ENCODE peak calls at places on chromosome 5, in ten cellular contexts. H, Z, E, S, W, K, G, A, D and O are unnamed samples.

GRCh38 chr5:67310169-67310568 is 113.6 kb upstream of the CD180 start:
- DNase-seq in H (no peak), Z (no peak), E (no peak), S (no peak), W (no peak), K (no peak), G (no peak), A (no peak), D (no peak), O (no peak)

GRCh38 chr5:125660231-125660895 is 762.8 kb upstream of the GRAMD2B start:
- DNase-seq in H (no peak), Z (no peak), E (peak), S (no peak), W (no peak), K (no peak), G (peak), A (no peak), D (no peak), O (no peak)

GRCh38 chr5:12467799-12468198 is 563.6 kb upstream of the CTNND2 start:
- DNase-seq in H (no peak), Z (no peak), E (no peak), S (no peak), W (no peak), K (no peak), G (no peak), A (no peak), D (no peak), O (no peak)

GRCh38 chr5:67297376-67297775 is 100.8 kb upstream of the CD180 start:
- DNase-seq in H (peak), Z (no peak), E (no peak), S (no peak), W (no peak), K (no peak), G (no peak), A (no peak), D (no peak), O (peak)

GRCh38 chr5:170265527-170265926 is 32.0 kb downstream of the LCP2 start:
- DNase-seq in H (peak), Z (no peak), E (peak), S (no peak), W (no peak), K (no peak), G (no peak), A (no peak), D (no peak), O (no peak)

GRCh38 chr5:132008961-132009680 is 2.3 kb downstream of the ACSL6 start:
- DNase-seq in H (no peak), Z (no peak), E (no peak), S (no peak), W (no peak), K (peak), G (no peak), A (no peak), D (no peak), O (peak)

GRCh38 chr5:144315994-144316634 is 145.4 kb downstream of the KCTD16 start:
- DNase-seq in H (no peak), Z (no peak), E (no peak), S (no peak), W (no peak), K (no peak), G (no peak), A (no peak), D (no peak), O (no peak)

GRCh38 chr5:138569759-138570158 is 5.4 kb downstream of the HSPA9 start:
- DNase-seq in H (no peak), Z (no peak), E (peak), S (no peak), W (no peak), K (no peak), G (no peak), A (no peak), D (no peak), O (peak)

GRCh38 chr5:33244441-33245150 is 196.2 kb upstream of the TARS1 start:
- DNase-seq in H (no peak), Z (no peak), E (no peak), S (no peak), W (no peak), K (no peak), G (no peak), A (no peak), D (no peak), O (no peak)

GRCh38 chr5:37668524-37669047 is 171.3 kb downstream of the GDNF start:
- DNase-seq in H (peak), Z (no peak), E (peak), S (no peak), W (peak), K (no peak), G (peak), A (peak), D (peak), O (peak)

GRCh38 chr5:4994994-4995393 is 145.1 kb upstream of the ADAMTS16 start:
- DNase-seq in H (peak), Z (no peak), E (peak), S (no peak), W (no peak), K (no peak), G (peak), A (no peak), D (no peak), O (peak)

GRCh38 chr5:77231470-77232138 is 21.1 kb downstream of the PDE8B start:
- DNase-seq in H (no peak), Z (no peak), E (no peak), S (no peak), W (no peak), K (no peak), G (no peak), A (no peak), D (peak), O (no peak)

GRCh38 chr5:34655354-34655991 is 655 bp upstream of the RAI14 start:
- DNase-seq in H (peak), Z (peak), E (peak), S (no peak), W (no peak), K (peak), G (peak), A (peak), D (no peak), O (peak)

GRCh38 chr5:157267766-157268480 is 2.0 kb downstream of the CYFIP2 start:
- DNase-seq in H (no peak), Z (no peak), E (no peak), S (no peak), W (no peak), K (no peak), G (no peak), A (no peak), D (no peak), O (peak)

GRCh38 chr5:72949481-72949880 is 6.4 kb upstream of the FCHO2 start:
- DNase-seq in H (no peak), Z (no peak), E (no peak), S (no peak), W (no peak), K (no peak), G (no peak), A (no peak), D (no peak), O (peak)

GRCh38 chr5:124040799-124041198 is 528.8 kb downstream of the CSNK1G3 start:
- DNase-seq in H (no peak), Z (no peak), E (peak), S (no peak), W (no peak), K (no peak), G (peak), A (no peak), D (no peak), O (no peak)

GRCh38 chr5:151699071-151699901 is 12.6 kb upstream of the SPARC start:
- DNase-seq in H (peak), Z (no peak), E (peak), S (no peak), W (no peak), K (no peak), G (peak), A (peak), D (no peak), O (peak)

GRCh38 chr5:179287631-179288030 is 57.6 kb downstream of the ADAMTS2 start:
- DNase-seq in H (no peak), Z (no peak), E (no peak), S (no peak), W (no peak), K (peak), G (no peak), A (no peak), D (no peak), O (no peak)

GRCh38 chr5:179289756-179290385 is 55.4 kb downstream of the ADAMTS2 start:
- DNase-seq in H (peak), Z (no peak), E (no peak), S (no peak), W (no peak), K (peak), G (no peak), A (no peak), D (no peak), O (no peak)

GRCh38 chr5:179288101-179288808 is 57.0 kb downstream of the ADAMTS2 start:
- DNase-seq in H (no peak), Z (peak), E (no peak), S (no peak), W (no peak), K (peak), G (no peak), A (no peak), D (no peak), O (no peak)

GRCh38 chr5:179287071-179287470 is 58.2 kb downstream of the ADAMTS2 start:
- DNase-seq in H (peak), Z (no peak), E (no peak), S (no peak), W (no peak), K (peak), G (no peak), A (no peak), D (no peak), O (no peak)

GRCh38 chr5:179288809-179289185 is 56.5 kb downstream of the ADAMTS2 start:
- DNase-seq in H (peak), Z (no peak), E (no peak), S (no peak), W (no peak), K (peak), G (no peak), A (no peak), D (no peak), O (no peak)
- H3K4me3 ChIP-seq in H (no peak), Z (no peak), E (no peak), S (no peak), W (no peak), K (no peak), G (no peak), A (no peak), D (no peak), O (no peak)

GRCh38 chr5:41641621-41642020 is 131.2 kb upstream of the PLCXD3 start:
- DNase-seq in H (no peak), Z (no peak), E (peak), S (no peak), W (no peak), K (no peak), G (peak), A (no peak), D (no peak), O (peak)
- TF ChIP-seq CTCF in H (no peak), Z (peak), E (no peak), S (no peak), W (peak), K (no peak), G (no peak), A (no peak), D (no peak), O (no peak)

GRCh38 chr5:135030691-135031145 is 3.3 kb downstream of the PITX1 start:
- DNase-seq in H (no peak), Z (no peak), E (no peak), S (no peak), W (no peak), K (no peak), G (no peak), A (no peak), D (no peak), O (no peak)

GRCh38 chr5:135032613-135033025 is 1.4 kb downstream of the PITX1 start:
- DNase-seq in H (no peak), Z (no peak), E (no peak), S (no peak), W (no peak), K (no peak), G (peak), A (no peak), D (no peak), O (no peak)

GRCh38 chr5:135033026-135033861 is 784 bp downstream of the PITX1 start:
- DNase-seq in H (no peak), Z (peak), E (peak), S (no peak), W (no peak), K (no peak), G (peak), A (peak), D (no peak), O (peak)

GRCh38 chr5:135031146-135031812 is 2.7 kb downstream of the PITX1 start:
- DNase-seq in H (no peak), Z (peak), E (peak), S (no peak), W (no peak), K (no peak), G (no peak), A (no peak), D (peak), O (no peak)

DNA sequence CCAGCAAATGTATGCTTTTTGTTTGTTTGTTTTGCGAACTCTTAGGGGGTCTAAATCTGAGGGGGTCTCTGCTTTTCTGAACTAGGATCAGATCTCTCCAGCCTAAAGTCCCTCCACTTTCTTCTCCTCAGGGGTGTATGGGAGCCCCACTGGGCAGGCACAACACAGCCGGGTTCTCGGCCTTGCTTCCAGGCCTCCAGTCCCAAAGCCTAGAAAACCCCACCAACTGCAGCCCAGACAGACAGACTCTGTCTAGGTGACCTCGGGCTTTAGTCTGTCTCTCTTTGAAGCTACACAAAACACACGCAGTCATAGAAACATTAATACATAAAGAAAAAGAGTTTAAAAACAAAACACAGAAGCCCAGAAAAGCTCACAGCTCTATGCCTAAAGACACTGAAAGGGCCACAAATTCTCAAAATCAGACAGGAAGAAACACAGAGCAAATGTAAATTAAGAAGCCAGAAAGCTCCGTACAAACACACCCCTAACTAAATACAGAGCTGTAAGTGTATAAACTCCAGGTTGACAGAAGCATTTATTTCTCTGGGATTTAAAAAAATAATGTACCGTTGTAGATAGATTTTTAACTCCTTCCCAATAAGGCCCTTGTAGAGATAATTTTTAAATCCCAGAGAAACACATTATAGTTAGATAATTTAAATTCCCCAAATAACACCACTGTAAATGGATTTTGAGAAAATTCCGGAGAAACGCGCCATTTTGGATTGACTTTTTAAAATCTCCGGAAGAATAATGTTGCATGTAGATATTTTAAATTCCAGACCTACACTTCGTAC is 2.0 kb downstream of the PITX1 start:
- DNase-seq in H (no peak), Z (no peak), E (peak), S (no peak), W (no peak), K (no peak), G (peak), A (no peak), D (no peak), O (no peak)
- H3K4me3 ChIP-seq in H (no peak), Z (no peak), E (no peak), S (no peak), W (peak), K (no peak), G (no peak), A (peak), D (peak), O (peak)

DNA sequence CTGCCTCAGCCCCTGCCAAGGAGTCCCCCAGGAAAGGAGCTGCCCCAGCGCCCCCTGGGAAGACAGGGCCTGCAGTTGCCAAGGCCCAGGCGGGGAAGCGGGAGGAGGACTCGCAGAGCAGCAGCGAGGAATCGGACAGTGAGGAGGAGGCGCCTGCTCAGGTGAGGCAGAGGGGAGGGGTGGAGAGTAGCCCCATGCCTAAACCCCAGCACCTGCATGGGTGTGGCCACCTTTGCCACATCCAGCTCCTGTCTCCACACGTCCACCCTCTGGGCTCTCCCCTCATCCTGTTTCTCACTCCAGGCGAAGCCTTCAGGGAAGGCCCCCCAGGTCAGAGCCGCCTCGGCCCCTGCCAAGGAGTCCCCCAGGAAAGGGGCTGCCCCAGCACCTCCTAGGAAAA is 17.2 kb downstream of the TCOF1 start:
- DNase-seq in H (no peak), Z (no peak), E (no peak), S (no peak), W (no peak), K (peak), G (no peak), A (no peak), D (no peak), O (no peak)
- TF ChIP-seq CTCF in H (no peak), Z (no peak), E (no peak), S (no peak), W (no peak), K (no peak), G (no peak), A (no peak), D (no peak), O (no peak)